ENCODE peak calls at places on chromosome 5, in ten cellular contexts. One of them, this sample, is unnamed.

GRCh38 chr5:1761453-1761755 is 38.2 kb downstream of the MRPL36 start:
- DNase-seq in HFFc6: no peak
- DNase-seq in RPMI7951: no peak
- DNase-seq in EH: no peak
- DNase-seq in neural crest cell: no peak
- DNase-seq in stimulated activated naive CD4-positive, alpha-beta T cell: no peak
- DNase-seq in T follicular helper cell: no peak
- DNase-seq in hepatocyte: no peak
- DNase-seq in HEK293T: no peak
- DNase-seq in suprapubic skin: no peak
- DNase-seq in this sample: no peak

GRCh38 chr5:139131062-139131856 is 66.9 kb downstream of the SIL1 start:
- DNase-seq in suprapubic skin: no peak
- DNase-seq in HEK293T: no peak
- DNase-seq in T follicular helper cell: no peak
- DNase-seq in hepatocyte: peak
- DNase-seq in RPMI7951: peak
- DNase-seq in HFFc6: peak
- DNase-seq in neural crest cell: no peak
- DNase-seq in EH: peak
- DNase-seq in stimulated activated naive CD4-positive, alpha-beta T cell: no peak
- DNase-seq in this sample: peak

GRCh38 chr5:162323471-162323870 is 255.9 kb downstream of the GABRG2 start:
- DNase-seq in hepatocyte: peak
- DNase-seq in HEK293T: no peak
- DNase-seq in T follicular helper cell: no peak
- DNase-seq in HFFc6: no peak
- DNase-seq in RPMI7951: no peak
- DNase-seq in suprapubic skin: no peak
- DNase-seq in EH: no peak
- DNase-seq in stimulated activated naive CD4-positive, alpha-beta T cell: no peak
- DNase-seq in neural crest cell: no peak
- DNase-seq in this sample: no peak

GRCh38 chr5:156920042-156920860 is 42.8 kb downstream of the TIMD4 start:
- DNase-seq in T follicular helper cell: no peak
- DNase-seq in RPMI7951: no peak
- DNase-seq in HFFc6: no peak
- DNase-seq in EH: no peak
- DNase-seq in stimulated activated naive CD4-positive, alpha-beta T cell: no peak
- DNase-seq in HEK293T: no peak
- DNase-seq in neural crest cell: no peak
- DNase-seq in suprapubic skin: no peak
- DNase-seq in hepatocyte: peak
- DNase-seq in this sample: no peak

GRCh38 chr5:77168884-77169254 is 41.6 kb upstream of the PDE8B start:
- DNase-seq in EH: peak
- DNase-seq in HFFc6: no peak
- DNase-seq in neural crest cell: no peak
- DNase-seq in stimulated activated naive CD4-positive, alpha-beta T cell: no peak
- DNase-seq in RPMI7951: peak
- DNase-seq in T follicular helper cell: no peak
- DNase-seq in suprapubic skin: no peak
- DNase-seq in hepatocyte: peak
- DNase-seq in HEK293T: peak
- DNase-seq in this sample: peak

GRCh38 chr5:59069438-59070079 is 486.7 kb downstream of the RAB3C start:
- DNase-seq in EH: peak
- DNase-seq in HFFc6: peak
- DNase-seq in stimulated activated naive CD4-positive, alpha-beta T cell: no peak
- DNase-seq in HEK293T: no peak
- DNase-seq in RPMI7951: peak
- DNase-seq in hepatocyte: peak
- DNase-seq in neural crest cell: no peak
- DNase-seq in T follicular helper cell: no peak
- DNase-seq in suprapubic skin: no peak
- DNase-seq in this sample: no peak

GRCh38 chr5:178384815-178385471 is 152.3 kb upstream of the PHYKPL start:
- DNase-seq in HEK293T: no peak
- DNase-seq in suprapubic skin: no peak
- DNase-seq in hepatocyte: no peak
- DNase-seq in RPMI7951: no peak
- DNase-seq in EH: no peak
- DNase-seq in stimulated activated naive CD4-positive, alpha-beta T cell: no peak
- DNase-seq in T follicular helper cell: no peak
- DNase-seq in neural crest cell: no peak
- DNase-seq in HFFc6: no peak
- DNase-seq in this sample: no peak

GRCh38 chr5:176680226-176680563 is 32.9 kb downstream of the TSPAN17 start:
- DNase-seq in neural crest cell: no peak
- DNase-seq in hepatocyte: no peak
- DNase-seq in HEK293T: no peak
- DNase-seq in stimulated activated naive CD4-positive, alpha-beta T cell: no peak
- DNase-seq in HFFc6: no peak
- DNase-seq in T follicular helper cell: no peak
- DNase-seq in RPMI7951: no peak
- DNase-seq in suprapubic skin: no peak
- DNase-seq in EH: no peak
- DNase-seq in this sample: no peak

GRCh38 chr5:77423022-77423750 is 68.9 kb downstream of the WDR41 start:
- DNase-seq in T follicular helper cell: no peak
- DNase-seq in neural crest cell: no peak
- DNase-seq in suprapubic skin: no peak
- DNase-seq in hepatocyte: no peak
- DNase-seq in EH: peak
- DNase-seq in HFFc6: peak
- DNase-seq in HEK293T: no peak
- DNase-seq in RPMI7951: peak
- DNase-seq in stimulated activated naive CD4-positive, alpha-beta T cell: no peak
- DNase-seq in this sample: no peak

GRCh38 chr5:71969464-71969863 is 137.8 kb upstream of the MAP1B start:
- DNase-seq in hepatocyte: no peak
- DNase-seq in HEK293T: no peak
- DNase-seq in RPMI7951: no peak
- DNase-seq in stimulated activated naive CD4-positive, alpha-beta T cell: no peak
- DNase-seq in suprapubic skin: no peak
- DNase-seq in HFFc6: no peak
- DNase-seq in T follicular helper cell: no peak
- DNase-seq in neural crest cell: no peak
- DNase-seq in EH: peak
- DNase-seq in this sample: no peak

GRCh38 chr5:181199881-181200282 is 5.1 kb downstream of the TRIM7 start:
- DNase-seq in suprapubic skin: no peak
- DNase-seq in HFFc6: no peak
- DNase-seq in EH: no peak
- DNase-seq in neural crest cell: no peak
- DNase-seq in stimulated activated naive CD4-positive, alpha-beta T cell: no peak
- DNase-seq in HEK293T: no peak
- DNase-seq in RPMI7951: no peak
- DNase-seq in hepatocyte: no peak
- DNase-seq in T follicular helper cell: no peak
- DNase-seq in this sample: no peak

GRCh38 chr5:9512452-9512851 is 33.4 kb downstream of the SEMA5A start:
- DNase-seq in T follicular helper cell: no peak
- DNase-seq in HFFc6: no peak
- DNase-seq in neural crest cell: no peak
- DNase-seq in RPMI7951: no peak
- DNase-seq in hepatocyte: no peak
- DNase-seq in HEK293T: no peak
- DNase-seq in EH: peak
- DNase-seq in suprapubic skin: no peak
- DNase-seq in stimulated activated naive CD4-positive, alpha-beta T cell: no peak
- DNase-seq in this sample: no peak

GRCh38 chr5:95712347-95712958 is 18.7 kb upstream of the RHOBTB3 start:
- DNase-seq in stimulated activated naive CD4-positive, alpha-beta T cell: no peak
- DNase-seq in suprapubic skin: no peak
- DNase-seq in hepatocyte: peak
- DNase-seq in T follicular helper cell: no peak
- DNase-seq in neural crest cell: no peak
- DNase-seq in RPMI7951: peak
- DNase-seq in EH: peak
- DNase-seq in HEK293T: no peak
- DNase-seq in HFFc6: peak
- DNase-seq in this sample: no peak

GRCh38 chr5:177985430-177986040 is 10.5 kb downstream of the PROP1 start:
- DNase-seq in neural crest cell: no peak
- DNase-seq in RPMI7951: no peak
- DNase-seq in EH: no peak
- DNase-seq in HFFc6: no peak
- DNase-seq in stimulated activated naive CD4-positive, alpha-beta T cell: no peak
- DNase-seq in hepatocyte: no peak
- DNase-seq in HEK293T: no peak
- DNase-seq in suprapubic skin: no peak
- DNase-seq in T follicular helper cell: no peak
- DNase-seq in this sample: no peak

GRCh38 chr5:118698774-118699173 is 289.6 kb downstream of the DTWD2 start:
- DNase-seq in hepatocyte: no peak
- DNase-seq in HFFc6: no peak
- DNase-seq in RPMI7951: no peak
- DNase-seq in suprapubic skin: no peak
- DNase-seq in EH: no peak
- DNase-seq in neural crest cell: no peak
- DNase-seq in HEK293T: peak
- DNase-seq in T follicular helper cell: no peak
- DNase-seq in stimulated activated naive CD4-positive, alpha-beta T cell: no peak
- DNase-seq in this sample: no peak

GRCh38 chr5:125228358-125228757 is 481.9 kb upstream of the ZNF608 start:
- DNase-seq in T follicular helper cell: no peak
- DNase-seq in suprapubic skin: no peak
- DNase-seq in stimulated activated naive CD4-positive, alpha-beta T cell: no peak
- DNase-seq in EH: no peak
- DNase-seq in HEK293T: no peak
- DNase-seq in RPMI7951: no peak
- DNase-seq in neural crest cell: no peak
- DNase-seq in hepatocyte: no peak
- DNase-seq in HFFc6: no peak
- DNase-seq in this sample: no peak

GRCh38 chr5:66708368-66708767 is 112.2 kb downstream of the MAST4 start:
- DNase-seq in HFFc6: no peak
- DNase-seq in hepatocyte: no peak
- DNase-seq in suprapubic skin: no peak
- DNase-seq in EH: no peak
- DNase-seq in neural crest cell: no peak
- DNase-seq in HEK293T: no peak
- DNase-seq in T follicular helper cell: no peak
- DNase-seq in RPMI7951: no peak
- DNase-seq in stimulated activated naive CD4-positive, alpha-beta T cell: no peak
- DNase-seq in this sample: no peak

GRCh38 chr5:126752052-126752785 is 24.7 kb upstream of the LMNB1 start:
- DNase-seq in neural crest cell: no peak
- DNase-seq in EH: no peak
- DNase-seq in RPMI7951: no peak
- DNase-seq in HFFc6: no peak
- DNase-seq in hepatocyte: no peak
- DNase-seq in suprapubic skin: no peak
- DNase-seq in stimulated activated naive CD4-positive, alpha-beta T cell: no peak
- DNase-seq in T follicular helper cell: no peak
- DNase-seq in HEK293T: no peak
- DNase-seq in this sample: no peak

GRCh38 chr5:11384441-11385250 is 519.6 kb downstream of the CTNND2 start:
- DNase-seq in RPMI7951: no peak
- DNase-seq in EH: no peak
- DNase-seq in neural crest cell: peak
- DNase-seq in hepatocyte: peak
- DNase-seq in HFFc6: no peak
- DNase-seq in suprapubic skin: no peak
- DNase-seq in HEK293T: no peak
- DNase-seq in stimulated activated naive CD4-positive, alpha-beta T cell: no peak
- DNase-seq in T follicular helper cell: no peak
- DNase-seq in this sample: no peak

This sample was measured in psoas muscle.